ENCODE peak calls at places on chromosomes 16 and 17, in six cellular contexts. One of them, this sample, is unnamed.

GRCh38 chr17:68080411-68081150 is 45.0 kb downstream of the KPNA2 start:
- DNase-seq in stimulated activated CD4-positive, alpha-beta T cell treated with anti-CD3 and anti-CD28 coated beads, Interleukin-15, amount 100 ng/mL, for 24 hours: no peak
- DNase-seq in frontal cortex: no peak
- DNase-seq in NCI-H1417: no peak
- DNase-seq in DND-41: no peak
- DNase-seq in uterus: no peak
- DNase-seq in this sample: no peak

GRCh38 chr17:82494236-82495055 is 25.1 kb upstream of the FOXK2 start:
- DNase-seq in uterus: peak
- DNase-seq in stimulated activated CD4-positive, alpha-beta T cell treated with anti-CD3 and anti-CD28 coated beads, Interleukin-15, amount 100 ng/mL, for 24 hours: peak
- DNase-seq in frontal cortex: peak
- DNase-seq in NCI-H1417: peak
- DNase-seq in DND-41: peak
- DNase-seq in this sample: peak

GRCh38 chr17:76544123-76544915 is 4.5 kb downstream of the PRCD start:
- DNase-seq in frontal cortex: no peak
- DNase-seq in uterus: no peak
- DNase-seq in NCI-H1417: peak
- DNase-seq in DND-41: no peak
- DNase-seq in stimulated activated CD4-positive, alpha-beta T cell treated with anti-CD3 and anti-CD28 coated beads, Interleukin-15, amount 100 ng/mL, for 24 hours: no peak
- DNase-seq in this sample: no peak

GRCh38 chr16:4537376-4538066 is 1.1 kb downstream of the CDIP1 start:
- DNase-seq in uterus: peak
- DNase-seq in NCI-H1417: no peak
- DNase-seq in frontal cortex: no peak
- DNase-seq in stimulated activated CD4-positive, alpha-beta T cell treated with anti-CD3 and anti-CD28 coated beads, Interleukin-15, amount 100 ng/mL, for 24 hours: peak
- DNase-seq in DND-41: no peak
- DNase-seq in this sample: no peak

GRCh38 chr16:47644661-47645060 is 183.5 kb downstream of the PHKB start:
- DNase-seq in stimulated activated CD4-positive, alpha-beta T cell treated with anti-CD3 and anti-CD28 coated beads, Interleukin-15, amount 100 ng/mL, for 24 hours: no peak
- DNase-seq in frontal cortex: no peak
- DNase-seq in DND-41: no peak
- DNase-seq in NCI-H1417: no peak
- DNase-seq in uterus: no peak
- DNase-seq in this sample: no peak

GRCh38 chr16:83929811-83930555 is 23.1 kb upstream of the OSGIN1 start:
- DNase-seq in stimulated activated CD4-positive, alpha-beta T cell treated with anti-CD3 and anti-CD28 coated beads, Interleukin-15, amount 100 ng/mL, for 24 hours: no peak
- DNase-seq in frontal cortex: no peak
- DNase-seq in DND-41: no peak
- DNase-seq in uterus: no peak
- DNase-seq in NCI-H1417: no peak
- DNase-seq in this sample: no peak

GRCh38 chr17:3964203-3965122 is at the start of gene ATP2A3:
- DNase-seq in uterus: no peak
- DNase-seq in DND-41: peak
- DNase-seq in stimulated activated CD4-positive, alpha-beta T cell treated with anti-CD3 and anti-CD28 coated beads, Interleukin-15, amount 100 ng/mL, for 24 hours: peak
- DNase-seq in NCI-H1417: peak
- DNase-seq in frontal cortex: no peak
- DNase-seq in this sample: peak

GRCh38 chr17:49987681-49988441 is 7.2 kb downstream of the DLX3 start:
- DNase-seq in frontal cortex: no peak
- DNase-seq in DND-41: no peak
- DNase-seq in NCI-H1417: peak
- DNase-seq in uterus: no peak
- DNase-seq in stimulated activated CD4-positive, alpha-beta T cell treated with anti-CD3 and anti-CD28 coated beads, Interleukin-15, amount 100 ng/mL, for 24 hours: no peak
- DNase-seq in this sample: no peak

GRCh38 chr17:7720125-7720524 is 2.6 kb downstream of the DNAH2 start:
- DNase-seq in NCI-H1417: no peak
- DNase-seq in uterus: no peak
- DNase-seq in stimulated activated CD4-positive, alpha-beta T cell treated with anti-CD3 and anti-CD28 coated beads, Interleukin-15, amount 100 ng/mL, for 24 hours: no peak
- DNase-seq in DND-41: no peak
- DNase-seq in frontal cortex: no peak
- DNase-seq in this sample: no peak

GRCh38 chr16:57536306-57537193 is at the start of gene CCDC102A:
- DNase-seq in DND-41: peak
- DNase-seq in stimulated activated CD4-positive, alpha-beta T cell treated with anti-CD3 and anti-CD28 coated beads, Interleukin-15, amount 100 ng/mL, for 24 hours: peak
- DNase-seq in frontal cortex: no peak
- DNase-seq in NCI-H1417: no peak
- DNase-seq in uterus: no peak
- DNase-seq in this sample: no peak

GRCh38 chr17:36117505-36118382 is 14.1 kb downstream of the CCL4 start:
- DNase-seq in uterus: no peak
- DNase-seq in frontal cortex: no peak
- DNase-seq in NCI-H1417: no peak
- DNase-seq in DND-41: no peak
- DNase-seq in stimulated activated CD4-positive, alpha-beta T cell treated with anti-CD3 and anti-CD28 coated beads, Interleukin-15, amount 100 ng/mL, for 24 hours: peak
- DNase-seq in this sample: no peak

GRCh38 chr17:68087851-68088250 is 52.3 kb downstream of the KPNA2 start:
- DNase-seq in NCI-H1417: no peak
- DNase-seq in frontal cortex: no peak
- DNase-seq in uterus: no peak
- DNase-seq in stimulated activated CD4-positive, alpha-beta T cell treated with anti-CD3 and anti-CD28 coated beads, Interleukin-15, amount 100 ng/mL, for 24 hours: no peak
- DNase-seq in DND-41: peak
- DNase-seq in this sample: no peak

GRCh38 chr16:57720142-57720575 is 15.4 kb upstream of the KATNB1 start:
- DNase-seq in NCI-H1417: no peak
- DNase-seq in frontal cortex: peak
- DNase-seq in DND-41: peak
- DNase-seq in stimulated activated CD4-positive, alpha-beta T cell treated with anti-CD3 and anti-CD28 coated beads, Interleukin-15, amount 100 ng/mL, for 24 hours: peak
- DNase-seq in uterus: no peak
- DNase-seq in this sample: peak

GRCh38 chr17:36594626-36595401 is 3.1 kb downstream of the DHRS11 start:
- DNase-seq in stimulated activated CD4-positive, alpha-beta T cell treated with anti-CD3 and anti-CD28 coated beads, Interleukin-15, amount 100 ng/mL, for 24 hours: no peak
- DNase-seq in frontal cortex: no peak
- DNase-seq in NCI-H1417: no peak
- DNase-seq in uterus: no peak
- DNase-seq in DND-41: no peak
- DNase-seq in this sample: no peak

This sample was measured in Jurkat, Clone E6-1.